ENCODE peak calls at places on chromosomes 16 and 17, in five cellular contexts. L, A, W, D and I are unnamed samples.

GRCh38 chr16:23941025-23941424 is 105.2 kb downstream of the PRKCB start:
- DNase-seq in L (no peak), D (no peak), W (no peak), A (no peak), I (no peak)

GRCh38 chr16:25006504-25007055 is 8.6 kb downstream of the ARHGAP17 start:
- DNase-seq in D (peak), L (no peak), A (no peak), W (peak), I (no peak)

GRCh38 chr17:59810894-59811153 is 81.9 kb downstream of the TUBD1 start:
- DNase-seq in W (no peak), L (no peak), D (no peak), A (no peak), I (no peak)

GRCh38 chr17:68318103-68318991 is 27.1 kb downstream of the ARSG start:
- DNase-seq in A (peak), L (no peak), W (peak), D (no peak), I (no peak)

GRCh38 chr17:41970901-41971331 is 4.3 kb downstream of the CNP start:
- DNase-seq in D (no peak), L (no peak), W (no peak), A (no peak), I (no peak)

GRCh38 chr16:2003827-2004641 is 5.6 kb downstream of the ZNF598 start:
- DNase-seq in L (peak), D (peak), W (peak), A (peak), I (peak)

GRCh38 chr17:66782866-66783265 is 52.1 kb upstream of the CACNG5 start:
- DNase-seq in A (no peak), D (no peak), W (no peak), L (no peak), I (no peak)

GRCh38 chr17:55495239-55495638 is 16.0 kb downstream of the SMIM36 start:
- DNase-seq in W (no peak), A (no peak), L (no peak), D (no peak), I (no peak)

GRCh38 chr16:87321336-87322107 is 4.3 kb upstream of the C16orf95 start:
- DNase-seq in A (no peak), D (no peak), W (no peak), L (no peak), I (no peak)

GRCh38 chr17:50715471-50715870 is 3.9 kb upstream of the LUC7L3 start:
- DNase-seq in D (no peak), L (no peak), A (no peak), W (no peak), I (no peak)

GRCh38 chr17:37025847-37026533 is 77.2 kb downstream of the AATF start:
- DNase-seq in A (no peak), W (no peak), D (no peak), L (no peak), I (no peak)

GRCh38 chr17:77127735-77128361 is 12.9 kb upstream of the SEC14L1 start:
- DNase-seq in W (peak), A (peak), L (peak), D (no peak), I (no peak)

GRCh38 chr16:14181371-14182050 is 110.4 kb downstream of the MRTFB start:
- DNase-seq in A (peak), W (peak), L (no peak), D (no peak), I (no peak)

GRCh38 chr17:74485012-74485743 is 18.7 kb downstream of the CD300A start:
- DNase-seq in L (no peak), W (no peak), D (no peak), A (no peak), I (no peak)

GRCh38 chr17:62592305-62593099 is 35.0 kb upstream of the MRC2 start:
- DNase-seq in D (no peak), A (no peak), L (no peak), W (no peak), I (no peak)

GRCh38 chr17:74351552-74352210 is 10.0 kb downstream of the BTBD17 start:
- DNase-seq in A (no peak), L (no peak), D (no peak), W (no peak), I (no peak)

GRCh38 chr17:4788807-4789700 is at the start of gene GLTPD2:
- DNase-seq in L (no peak), W (no peak), D (no peak), A (no peak), I (no peak)

GRCh38 chr17:58936295-58936694 is 170.4 kb downstream of the TRIM37 start:
- DNase-seq in A (no peak), L (no peak), D (peak), W (no peak), I (no peak)

GRCh38 chr17:50904522-50905459 is 38.6 kb upstream of the TOB1 start:
- DNase-seq in W (peak), L (peak), A (no peak), D (peak), I (no peak)

GRCh38 chr16:85027349-85027967 is at the start of gene KIAA0513:
- DNase-seq in D (peak), L (peak), A (peak), W (peak), I (peak)

GRCh38 chr16:11470676-11471415 is 115.9 kb downstream of the LITAF start:
- DNase-seq in A (no peak), D (no peak), L (no peak), W (peak), I (no peak)

GRCh38 chr16:3101841-3102470 is 2.9 kb upstream of the ZSCAN10 start:
- DNase-seq in D (no peak), W (no peak), A (no peak), L (no peak), I (no peak)